ENCODE peak calls at places on chromosomes 7 and 10, in five cellular contexts. V, G, Q, U and F are unnamed samples.

GRCh38 chr7:3107228-3107763 is 63.6 kb upstream of the CARD11 start:
- DNase-seq in V (no peak), Q (no peak), U (no peak), G (no peak), F (no peak)

GRCh38 chr10:71600856-71601255 is 118.7 kb downstream of the C10orf105 start:
- DNase-seq in Q (peak; percentile 70), V (peak; percentile 75), U (peak; percentile 86), G (peak; percentile 26), F (no peak)

GRCh38 chr7:15755061-15755460 is 68.6 kb upstream of the MEOX2 start:
- DNase-seq in V (no peak), U (no peak), G (no peak), Q (no peak), F (no peak)

GRCh38 chr10:15245530-15245929 is 77.0 kb upstream of the NMT2 start:
- DNase-seq in V (no peak), G (peak; percentile 56), U (no peak), Q (peak; percentile 34), F (no peak)

GRCh38 chr10:554182-554848 is 135.2 kb downstream of the DIP2C start:
- DNase-seq in Q (peak; percentile 63), U (peak; percentile 31), G (no peak), V (no peak), F (no peak)

GRCh38 chr10:33295851-33296250 is 38.6 kb downstream of the NRP1 start:
- DNase-seq in G (no peak), Q (no peak), V (no peak), U (no peak), F (no peak)

GRCh38 chr10:101189461-101190401 is 39.5 kb downstream of the LBX1 start:
- DNase-seq in Q (no peak), U (no peak), V (no peak), G (no peak), F (no peak)

GRCh38 chr10:117980755-117981525 is 65.8 kb downstream of the RAB11FIP2 start:
- DNase-seq in U (no peak), V (peak; percentile 3), Q (no peak), G (no peak), F (no peak)

GRCh38 chr7:21413502-21413901 is 14.4 kb upstream of the SP4 start:
- DNase-seq in G (no peak), U (no peak), V (no peak), Q (no peak), F (no peak)

GRCh38 chr10:108736111-108736510 is 1187.2 kb downstream of the XPNPEP1 start:
- DNase-seq in Q (no peak), G (no peak), V (no peak), U (no peak), F (no peak)

GRCh38 chr10:34294137-34294536 is 521.0 kb downstream of the PARD3 start:
- DNase-seq in U (no peak), G (no peak), V (no peak), Q (no peak), F (no peak)

GRCh38 chr7:27946351-27946750 is 206.4 kb downstream of the TAX1BP1 start:
- DNase-seq in G (no peak), U (no peak), V (no peak), Q (no peak), F (no peak)

GRCh38 chr10:51230828-51231227 is 156.5 kb downstream of the PRKG1 start:
- DNase-seq in Q (no peak), G (no peak), V (no peak), U (no peak), F (no peak)

GRCh38 chr7:105759670-105760548 is 116.5 kb downstream of the ATXN7L1 start:
- DNase-seq in U (peak; percentile 59), G (peak; percentile 40), V (peak; percentile 37), Q (peak; percentile 64), F (no peak)

GRCh38 chr10:112986791-112987190 is 36.7 kb downstream of the TCF7L2 start:
- DNase-seq in Q (no peak), V (no peak), G (no peak), U (no peak), F (no peak)

GRCh38 chr7:23356726-23357125 is 57.6 kb downstream of the MALSU1 start:
- DNase-seq in G (peak; percentile 19), Q (no peak), V (peak; percentile 57), U (no peak), F (no peak)

GRCh38 chr10:114239117-114239993 is at the start of gene VWA2:
- DNase-seq in U (no peak), V (no peak), G (peak; percentile 68), Q (peak; percentile 16), F (no peak)

GRCh38 chr10:3043512-3044368 is 23.6 kb upstream of the PFKP start:
- DNase-seq in V (peak; percentile 56), G (peak; percentile 72), U (peak; percentile 52), Q (peak; percentile 75), F (no peak)

GRCh38 chr10:45155784-45156183 is 155.1 kb downstream of the ZNF22 start:
- DNase-seq in Q (no peak), U (no peak), G (no peak), V (no peak), F (no peak)

GRCh38 chr7:72234086-72234485 is 178.1 kb downstream of the CALN1 start:
- DNase-seq in G (no peak), U (no peak), V (no peak), Q (no peak), F (no peak)

DNA sequence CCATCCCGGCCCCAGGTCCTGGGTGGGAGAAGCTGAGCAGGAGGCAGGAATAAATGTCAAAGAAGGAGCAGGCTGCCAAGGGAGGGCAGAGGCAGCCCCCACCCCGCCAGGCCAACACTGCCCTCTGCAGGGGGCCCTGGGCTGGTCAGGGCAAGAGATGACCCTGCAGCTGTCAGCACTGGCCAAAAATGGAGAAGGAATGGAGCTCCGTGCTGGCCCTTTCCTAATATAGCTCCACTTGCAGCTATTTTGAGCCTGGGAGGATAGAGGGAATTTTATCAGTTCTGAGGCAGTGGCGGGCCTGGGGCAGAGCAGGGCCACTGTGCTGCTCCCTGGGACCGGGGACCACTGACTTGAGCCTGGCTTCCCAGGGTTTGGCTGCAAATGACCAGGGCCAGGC is 16.0 kb downstream of the LDB3 start:
- DNase-seq in Q (no peak), U (no peak), V (no peak), G (no peak), F (no peak)
- TF ChIP-seq CTCF in Q (peak; percentile 4), U (peak; percentile 53), V (peak; percentile 12), G (no peak), F (peak; percentile 62)

GRCh38 chr10:119538632-119539358 is 3.7 kb downstream of the RGS10 start:
- DNase-seq in V (no peak), G (peak; percentile 82), U (no peak), Q (no peak), F (no peak)
- TF ChIP-seq CTCF in V (no peak), G (no peak), U (no peak), Q (no peak), F (no peak)

DNA sequence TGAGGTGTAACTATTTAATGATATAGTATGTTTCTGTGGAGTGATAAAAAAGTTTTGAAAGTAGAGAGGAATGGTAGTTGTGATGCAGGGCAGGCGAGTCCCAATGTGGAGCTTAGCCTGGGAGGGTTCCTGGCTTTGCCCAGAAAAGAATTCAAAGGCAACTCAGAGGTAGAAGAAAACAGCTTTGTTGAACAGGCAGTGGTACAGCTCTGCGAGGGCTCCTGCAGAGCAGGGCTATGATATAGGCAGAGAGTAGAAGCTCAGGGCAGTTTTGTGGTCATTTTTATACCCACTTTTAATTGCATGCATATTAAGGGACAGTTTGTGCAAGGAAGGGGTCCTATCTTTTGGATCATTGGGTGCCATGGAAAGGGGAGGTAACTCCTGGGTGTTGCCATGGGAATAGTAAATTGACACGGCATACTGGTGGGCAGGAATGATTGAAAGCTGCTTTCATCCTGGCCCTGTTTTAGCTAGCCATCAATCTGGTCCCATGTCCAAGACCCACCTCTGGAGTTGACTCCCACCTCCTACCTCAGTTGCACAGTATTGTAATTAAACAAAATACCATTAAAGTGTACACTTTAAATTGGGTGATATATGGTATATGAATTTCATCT is 12.4 kb downstream of the CYP2C8 start:
- DNase-seq in U (no peak), Q (no peak), G (no peak), V (no peak), F (no peak)
- TF ChIP-seq CTCF in U (no peak), Q (no peak), G (no peak), V (no peak), F (no peak)

GRCh38 chr7:6432786-6433185 is 15.0 kb downstream of the DAGLB start:
- DNase-seq in U (no peak), Q (no peak), G (no peak), V (no peak), F (no peak)

GRCh38 chr7:6433814-6434630 is 13.7 kb downstream of the DAGLB start:
- DNase-seq in G (no peak), V (no peak), U (no peak), Q (no peak), F (no peak)

GRCh38 chr7:6425948-6426347 is 21.8 kb downstream of the DAGLB start:
- DNase-seq in V (no peak), Q (no peak), U (no peak), G (no peak), F (no peak)

GRCh38 chr7:6430974-6431373 is 16.8 kb downstream of the DAGLB start:
- DNase-seq in G (no peak), Q (no peak), U (no peak), V (no peak), F (no peak)

DNA sequence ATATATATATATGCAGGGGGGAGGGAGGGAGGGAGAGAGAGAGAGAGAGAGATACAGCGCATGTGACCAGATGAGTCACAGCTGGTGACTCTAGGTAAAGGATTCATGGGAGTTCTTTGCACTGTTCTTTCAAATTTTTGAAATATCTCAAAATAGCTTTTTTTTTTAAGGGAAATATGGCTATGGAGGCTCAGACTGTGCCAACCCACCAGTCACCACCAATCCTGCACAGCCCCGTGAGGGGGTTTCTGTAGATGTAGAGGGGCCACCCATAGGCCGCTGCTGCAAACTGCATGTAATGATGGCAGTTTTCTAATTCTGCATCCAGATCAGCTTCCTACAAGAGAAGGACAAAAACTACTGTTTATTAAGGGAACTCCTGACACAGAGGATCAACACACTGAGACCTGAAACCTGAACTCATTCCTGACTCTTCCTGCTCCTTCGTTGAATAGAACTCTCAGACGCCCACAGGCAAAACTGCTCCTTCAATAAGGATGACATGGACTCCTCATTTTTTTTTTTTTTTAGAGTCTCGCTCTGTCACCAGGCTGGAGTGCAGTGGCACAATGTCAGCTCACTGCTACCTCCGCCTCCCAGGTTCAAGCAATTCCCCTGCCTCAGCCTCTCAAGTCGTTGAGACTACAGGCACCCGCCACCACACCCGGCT is 17.3 kb downstream of the DAGLB start:
- DNase-seq in U (no peak), Q (no peak), V (no peak), G (peak; percentile 38), F (no peak)
- TF ChIP-seq CTCF in U (no peak), Q (peak; percentile 4), V (peak; percentile 5), G (no peak), F (peak; percentile 45)

GRCh38 chr7:40483630-40484029 is 348.8 kb downstream of the SUGCT start:
- DNase-seq in G (no peak), V (no peak), U (no peak), Q (no peak), F (no peak)
- TF ChIP-seq CTCF in G (no peak), V (no peak), U (peak; percentile 33), Q (no peak), F (no peak)

GRCh38 chr10:91521444-91521843 is 111.3 kb downstream of the HECTD2 start:
- DNase-seq in G (no peak), V (peak; percentile 16), U (no peak), Q (no peak), F (no peak)
- TF ChIP-seq CTCF in G (no peak), V (no peak), U (no peak), Q (no peak), F (no peak)

DNA sequence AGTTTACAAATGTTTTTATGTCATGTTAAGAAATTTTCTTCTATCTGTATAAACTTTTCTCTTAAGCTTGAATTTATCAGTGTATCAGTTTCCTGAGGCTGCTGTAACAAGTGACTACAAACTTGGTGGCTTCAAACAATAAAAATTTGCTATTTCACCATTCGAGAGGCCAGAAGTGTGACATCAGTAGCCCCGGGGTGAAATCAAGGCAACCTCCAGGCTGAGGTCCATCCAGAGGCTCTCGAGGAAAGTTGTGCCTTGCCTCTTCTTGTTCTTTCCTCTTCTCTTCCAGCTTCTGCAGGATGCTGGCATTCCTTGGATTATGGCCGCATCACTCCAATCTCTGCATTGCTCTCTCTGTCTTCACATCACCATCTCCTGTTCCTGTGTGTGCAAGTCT is 6.5 kb upstream of the BEND7 start:
- DNase-seq in V (no peak), G (no peak), U (no peak), Q (no peak), F (no peak)
- TF ChIP-seq CTCF in V (no peak), G (no peak), U (no peak), Q (no peak), F (no peak)